ENCODE peak calls at places on chromosomes 12 and 14, in six cellular contexts. W is lung; K is HT-29; G is stimulated activated CD8-positive, alpha-beta memory T cell treated with anti-CD3 and anti-CD28 coated beads, Interleukin-2, amount 100 ng/mL, for 48 hours; L is nephron progenitor cell; V is left ventricle myocardium inferior. B is an unnamed sample.

GRCh38 chr12:128637616-128638606 is 185.8 kb downstream of the SLC15A4 start:
- DNase-seq in V (no peak), W (no peak), K (no peak), L (no peak), G (no peak), B (no peak)

GRCh38 chr12:130427381-130427887 is 89.7 kb downstream of the PIWIL1 start:
- DNase-seq in K (no peak), W (no peak), G (no peak), L (no peak), V (no peak), B (no peak)

GRCh38 chr12:50314629-50315312 is 31.5 kb upstream of the LIMA1 start:
- DNase-seq in W (no peak), L (peak; percentile 12), G (no peak), K (peak; percentile 74), V (no peak), B (peak; percentile 46)

GRCh38 chr14:68637106-68638021 is 155.5 kb downstream of the ZFP36L1 start:
- DNase-seq in V (peak; percentile 54), G (no peak), W (no peak), L (no peak), K (no peak), B (no peak)

GRCh38 chr12:64652346-64652745 is 42.1 kb downstream of the RASSF3 start:
- DNase-seq in W (no peak), V (no peak), K (no peak), G (no peak), L (no peak), B (no peak)

GRCh38 chr12:46676396-46676795 is 149.4 kb downstream of the SLC38A4 start:
- DNase-seq in W (no peak), L (no peak), G (no peak), K (no peak), V (no peak), B (no peak)

GRCh38 chr14:68014771-68015170 is 195.2 kb downstream of the RAD51B start:
- DNase-seq in K (no peak), W (no peak), V (no peak), L (no peak), G (no peak), B (no peak)

GRCh38 chr14:75960219-75960618 is 21.6 kb downstream of the TGFB3 start:
- DNase-seq in G (no peak), L (no peak), W (no peak), K (no peak), V (no peak), B (no peak)

GRCh38 chr12:105721051-105721825 is 390.7 kb downstream of the C12orf75 start:
- DNase-seq in G (no peak), V (no peak), W (no peak), K (no peak), L (no peak), B (no peak)

GRCh38 chr12:67475725-67476124 is 172.8 kb upstream of the DYRK2 start:
- DNase-seq in K (no peak), G (no peak), L (no peak), W (no peak), V (no peak), B (peak; percentile 24)

GRCh38 chr14:78162202-78162601 is 8.0 kb upstream of the NRXN3 start:
- DNase-seq in K (no peak), G (no peak), L (no peak), V (no peak), W (no peak), B (no peak)

GRCh38 chr12:18567787-18568186 is 170.0 kb downstream of the PLCZ1 start:
- DNase-seq in W (no peak), V (no peak), L (no peak), G (no peak), K (no peak), B (no peak)

GRCh38 chr12:127750076-127750840 is 516.7 kb upstream of the TMEM132C start:
- DNase-seq in L (no peak), K (no peak), V (no peak), W (no peak), G (no peak), B (no peak)

GRCh38 chr12:101039848-101040531 is 170.0 kb downstream of the SLC5A8 start:
- DNase-seq in G (no peak), L (no peak), K (no peak), V (no peak), W (no peak), B (no peak)

GRCh38 chr14:77804592-77804991 is 4.7 kb downstream of the ADCK1 start:
- DNase-seq in W (no peak), V (no peak), K (peak; percentile 9), G (no peak), L (no peak), B (no peak)

GRCh38 chr14:91755560-91755959 is 23.7 kb upstream of the CATSPERB start:
- DNase-seq in L (no peak), K (peak; percentile 75), V (no peak), G (no peak), W (no peak), B (no peak)

GRCh38 chr14:37697489-37698121 is 102.2 kb downstream of the TTC6 start:
- DNase-seq in G (no peak), W (no peak), V (no peak), L (no peak), K (peak; percentile 54), B (peak; percentile 79)

GRCh38 chr14:68978550-68978911 is 571 bp downstream of the ACTN1 start:
- DNase-seq in G (no peak), W (peak; percentile 67), V (peak; percentile 71), K (peak; percentile 30), L (peak; percentile 86), B (no peak)

GRCh38 chr14:99936056-99936455 is 129.2 kb upstream of the EVL start:
- DNase-seq in G (no peak), L (no peak), W (no peak), K (no peak), V (no peak), B (no peak)

GRCh38 chr14:105324080-105324778 is 9.7 kb downstream of the PACS2 start:
- DNase-seq in L (no peak), W (no peak), V (peak; percentile 68), G (no peak), K (no peak), B (no peak)